ENCODE peak calls at places on chromosomes 4 and X, in nine cellular contexts. One of them, this sample, is unnamed.

GRCh38 chr4:24912252-24913098 is at the start of gene CCDC149:
- DNase-seq in CD8-positive, alpha-beta memory T cell: no peak
- DNase-seq in sigmoid colon: peak; percentile 84
- DNase-seq in A673: peak; percentile 59
- DNase-seq in tibial nerve: peak; percentile 17
- DNase-seq in MM.1S: peak; percentile 62
- DNase-seq in iPS DF 6.9: no peak
- DNase-seq in right cardiac atrium: peak; percentile 76
- DNase-seq in breast epithelium: peak; percentile 85
- DNase-seq in this sample: no peak

GRCh38 chr4:8355864-8356565 is 84.5 kb downstream of the ACOX3 start:
- DNase-seq in CD8-positive, alpha-beta memory T cell: no peak
- DNase-seq in sigmoid colon: peak; percentile 77
- DNase-seq in A673: no peak
- DNase-seq in tibial nerve: no peak
- DNase-seq in MM.1S: no peak
- DNase-seq in iPS DF 6.9: no peak
- DNase-seq in right cardiac atrium: no peak
- DNase-seq in breast epithelium: peak; percentile 20
- DNase-seq in this sample: no peak

GRCh38 chr4:13860126-13860525 is 232.6 kb upstream of the BOD1L1 start:
- DNase-seq in CD8-positive, alpha-beta memory T cell: no peak
- DNase-seq in sigmoid colon: no peak
- DNase-seq in A673: peak; percentile 37
- DNase-seq in tibial nerve: no peak
- DNase-seq in MM.1S: no peak
- DNase-seq in iPS DF 6.9: peak; percentile 13
- DNase-seq in right cardiac atrium: no peak
- DNase-seq in breast epithelium: no peak
- DNase-seq in this sample: no peak

GRCh38 chrX:136616987-136617685 is 30.8 kb upstream of the CD40LG start:
- DNase-seq in CD8-positive, alpha-beta memory T cell: peak; percentile 21
- DNase-seq in sigmoid colon: no peak
- DNase-seq in A673: no peak
- DNase-seq in tibial nerve: no peak
- DNase-seq in MM.1S: no peak
- DNase-seq in iPS DF 6.9: no peak
- DNase-seq in right cardiac atrium: no peak
- DNase-seq in breast epithelium: no peak
- DNase-seq in this sample: no peak

GRCh38 chr4:40511017-40511614 is 118.5 kb downstream of the RBM47 start:
- DNase-seq in CD8-positive, alpha-beta memory T cell: no peak
- DNase-seq in sigmoid colon: no peak
- DNase-seq in A673: no peak
- DNase-seq in tibial nerve: no peak
- DNase-seq in MM.1S: no peak
- DNase-seq in iPS DF 6.9: no peak
- DNase-seq in right cardiac atrium: no peak
- DNase-seq in breast epithelium: no peak
- DNase-seq in this sample: no peak

GRCh38 chrX:3244203-3244743 is 102.2 kb downstream of the MXRA5 start:
- DNase-seq in CD8-positive, alpha-beta memory T cell: no peak
- DNase-seq in sigmoid colon: no peak
- DNase-seq in A673: peak; percentile 27
- DNase-seq in tibial nerve: no peak
- DNase-seq in MM.1S: no peak
- DNase-seq in iPS DF 6.9: no peak
- DNase-seq in right cardiac atrium: no peak
- DNase-seq in breast epithelium: no peak
- DNase-seq in this sample: no peak

GRCh38 chr4:55351824-55352223 is 5.8 kb downstream of the SRD5A3 start:
- DNase-seq in CD8-positive, alpha-beta memory T cell: no peak
- DNase-seq in sigmoid colon: no peak
- DNase-seq in A673: no peak
- DNase-seq in tibial nerve: no peak
- DNase-seq in MM.1S: no peak
- DNase-seq in iPS DF 6.9: no peak
- DNase-seq in right cardiac atrium: no peak
- DNase-seq in breast epithelium: no peak
- DNase-seq in this sample: no peak

GRCh38 chr4:145613546-145614234 is 5.5 kb upstream of the MMAA start:
- DNase-seq in CD8-positive, alpha-beta memory T cell: no peak
- DNase-seq in sigmoid colon: no peak
- DNase-seq in A673: no peak
- DNase-seq in tibial nerve: no peak
- DNase-seq in MM.1S: no peak
- DNase-seq in iPS DF 6.9: no peak
- DNase-seq in right cardiac atrium: no peak
- DNase-seq in breast epithelium: no peak
- DNase-seq in this sample: no peak

GRCh38 chrX:147912093-147912801 is 528 bp downstream of the FMR1 start:
- DNase-seq in CD8-positive, alpha-beta memory T cell: no peak
- DNase-seq in sigmoid colon: peak; percentile 66
- DNase-seq in A673: peak; percentile 45
- DNase-seq in tibial nerve: no peak
- DNase-seq in MM.1S: peak; percentile 35
- DNase-seq in iPS DF 6.9: no peak
- DNase-seq in right cardiac atrium: peak; percentile 16
- DNase-seq in breast epithelium: peak; percentile 49
- DNase-seq in this sample: peak; percentile 2

GRCh38 chrX:150768132-150768485 is 74.9 kb downstream of the MTMR1 start:
- DNase-seq in CD8-positive, alpha-beta memory T cell: no peak
- DNase-seq in sigmoid colon: no peak
- DNase-seq in A673: no peak
- DNase-seq in tibial nerve: no peak
- DNase-seq in MM.1S: no peak
- DNase-seq in iPS DF 6.9: no peak
- DNase-seq in right cardiac atrium: no peak
- DNase-seq in breast epithelium: no peak
- DNase-seq in this sample: no peak

GRCh38 chr4:74123065-74123728 is 24.2 kb upstream of the CXCL2 start:
- DNase-seq in CD8-positive, alpha-beta memory T cell: no peak
- DNase-seq in sigmoid colon: no peak
- DNase-seq in A673: peak; percentile 73
- DNase-seq in tibial nerve: no peak
- DNase-seq in MM.1S: no peak
- DNase-seq in iPS DF 6.9: no peak
- DNase-seq in right cardiac atrium: peak; percentile 23
- DNase-seq in breast epithelium: no peak
- DNase-seq in this sample: no peak

GRCh38 chr4:152479428-152480026 is 56.4 kb downstream of the FBXW7 start:
- DNase-seq in CD8-positive, alpha-beta memory T cell: no peak
- DNase-seq in sigmoid colon: no peak
- DNase-seq in A673: no peak
- DNase-seq in tibial nerve: no peak
- DNase-seq in MM.1S: no peak
- DNase-seq in iPS DF 6.9: no peak
- DNase-seq in right cardiac atrium: no peak
- DNase-seq in breast epithelium: no peak
- DNase-seq in this sample: no peak

GRCh38 chrX:114071412-114071811 is 512.5 kb upstream of the HTR2C start:
- DNase-seq in CD8-positive, alpha-beta memory T cell: no peak
- DNase-seq in sigmoid colon: no peak
- DNase-seq in A673: no peak
- DNase-seq in tibial nerve: no peak
- DNase-seq in MM.1S: no peak
- DNase-seq in iPS DF 6.9: no peak
- DNase-seq in right cardiac atrium: no peak
- DNase-seq in breast epithelium: no peak
- DNase-seq in this sample: no peak

GRCh38 chr4:75654905-75655304 is 18.3 kb downstream of the G3BP2 start:
- DNase-seq in CD8-positive, alpha-beta memory T cell: peak; percentile 72
- DNase-seq in sigmoid colon: no peak
- DNase-seq in A673: no peak
- DNase-seq in tibial nerve: no peak
- DNase-seq in MM.1S: no peak
- DNase-seq in iPS DF 6.9: no peak
- DNase-seq in right cardiac atrium: no peak
- DNase-seq in breast epithelium: no peak
- DNase-seq in this sample: no peak

GRCh38 chrX:12955882-12956703 is 18.8 kb upstream of the TMSB4X start:
- DNase-seq in CD8-positive, alpha-beta memory T cell: peak; percentile 73
- DNase-seq in sigmoid colon: no peak
- DNase-seq in A673: peak; percentile 71
- DNase-seq in tibial nerve: no peak
- DNase-seq in MM.1S: peak; percentile 66
- DNase-seq in iPS DF 6.9: no peak
- DNase-seq in right cardiac atrium: peak; percentile 54
- DNase-seq in breast epithelium: no peak
- DNase-seq in this sample: no peak

GRCh38 chr4:150310159-150310895 is 232.1 kb downstream of the DCLK2 start:
- DNase-seq in CD8-positive, alpha-beta memory T cell: no peak
- DNase-seq in sigmoid colon: no peak
- DNase-seq in A673: no peak
- DNase-seq in tibial nerve: no peak
- DNase-seq in MM.1S: no peak
- DNase-seq in iPS DF 6.9: no peak
- DNase-seq in right cardiac atrium: no peak
- DNase-seq in breast epithelium: no peak
- DNase-seq in this sample: no peak

GRCh38 chr4:87391783-87392054 is 731 bp upstream of the HSD17B11 start:
- DNase-seq in CD8-positive, alpha-beta memory T cell: no peak
- DNase-seq in sigmoid colon: no peak
- DNase-seq in A673: no peak
- DNase-seq in tibial nerve: no peak
- DNase-seq in MM.1S: no peak
- DNase-seq in iPS DF 6.9: no peak
- DNase-seq in right cardiac atrium: no peak
- DNase-seq in breast epithelium: no peak
- DNase-seq in this sample: no peak

GRCh38 chr4:94714761-94715160 is 43.0 kb upstream of the BMPR1B start:
- DNase-seq in CD8-positive, alpha-beta memory T cell: no peak
- DNase-seq in sigmoid colon: no peak
- DNase-seq in A673: no peak
- DNase-seq in tibial nerve: no peak
- DNase-seq in MM.1S: no peak
- DNase-seq in iPS DF 6.9: no peak
- DNase-seq in right cardiac atrium: no peak
- DNase-seq in breast epithelium: no peak
- DNase-seq in this sample: no peak

GRCh38 chrX:96833333-96833732 is 50.4 kb upstream of the RPA4 start:
- DNase-seq in CD8-positive, alpha-beta memory T cell: no peak
- DNase-seq in sigmoid colon: no peak
- DNase-seq in A673: no peak
- DNase-seq in tibial nerve: no peak
- DNase-seq in MM.1S: no peak
- DNase-seq in iPS DF 6.9: no peak
- DNase-seq in right cardiac atrium: no peak
- DNase-seq in breast epithelium: no peak
- DNase-seq in this sample: no peak

GRCh38 chr4:7156273-7157139 is 35.8 kb upstream of the SORCS2 start:
- DNase-seq in CD8-positive, alpha-beta memory T cell: no peak
- DNase-seq in sigmoid colon: peak; percentile 67
- DNase-seq in A673: no peak
- DNase-seq in tibial nerve: peak; percentile 16
- DNase-seq in MM.1S: no peak
- DNase-seq in iPS DF 6.9: no peak
- DNase-seq in right cardiac atrium: peak; percentile 54
- DNase-seq in breast epithelium: peak; percentile 52
- DNase-seq in this sample: no peak

GRCh38 chr4:7153711-7154110 is 38.6 kb upstream of the SORCS2 start:
- DNase-seq in CD8-positive, alpha-beta memory T cell: no peak
- DNase-seq in sigmoid colon: peak; percentile 25
- DNase-seq in A673: no peak
- DNase-seq in tibial nerve: no peak
- DNase-seq in MM.1S: no peak
- DNase-seq in iPS DF 6.9: no peak
- DNase-seq in right cardiac atrium: no peak
- DNase-seq in breast epithelium: no peak
- DNase-seq in this sample: no peak

GRCh38 chr4:7157140-7157488 is 35.2 kb upstream of the SORCS2 start:
- DNase-seq in CD8-positive, alpha-beta memory T cell: no peak
- DNase-seq in sigmoid colon: no peak
- DNase-seq in A673: no peak
- DNase-seq in tibial nerve: peak; percentile 6
- DNase-seq in MM.1S: no peak
- DNase-seq in iPS DF 6.9: no peak
- DNase-seq in right cardiac atrium: no peak
- DNase-seq in breast epithelium: peak; percentile 15
- DNase-seq in this sample: no peak

GRCh38 chr4:7155611-7156071 is 36.7 kb upstream of the SORCS2 start:
- DNase-seq in CD8-positive, alpha-beta memory T cell: no peak
- DNase-seq in sigmoid colon: peak; percentile 75
- DNase-seq in A673: no peak
- DNase-seq in tibial nerve: peak; percentile 30
- DNase-seq in MM.1S: no peak
- DNase-seq in iPS DF 6.9: no peak
- DNase-seq in right cardiac atrium: peak; percentile 43
- DNase-seq in breast epithelium: peak; percentile 50
- DNase-seq in this sample: no peak

GRCh38 chr4:7154351-7154981 is 37.9 kb upstream of the SORCS2 start:
- DNase-seq in CD8-positive, alpha-beta memory T cell: no peak
- DNase-seq in sigmoid colon: peak; percentile 50
- DNase-seq in A673: no peak
- DNase-seq in tibial nerve: no peak
- DNase-seq in MM.1S: no peak
- DNase-seq in iPS DF 6.9: no peak
- DNase-seq in right cardiac atrium: no peak
- DNase-seq in breast epithelium: peak; percentile 36
- DNase-seq in this sample: no peak
- H3K27me3 ChIP-seq in CD8-positive, alpha-beta memory T cell: no peaks in the 10 kb centered on the region
- H3K27me3 ChIP-seq in sigmoid colon: no peaks in the 10 kb centered on the region
- H3K27me3 ChIP-seq in A673: no peaks in the 10 kb centered on the region
- H3K27me3 ChIP-seq in tibial nerve: no peaks in the 10 kb centered on the region
- H3K27me3 ChIP-seq in MM.1S: peaks cover 98% of the 10 kb centered on the region
- H3K27me3 ChIP-seq in iPS DF 6.9: no peaks in the 10 kb centered on the region
- H3K27me3 ChIP-seq in right cardiac atrium: no peaks in the 10 kb centered on the region
- H3K27me3 ChIP-seq in breast epithelium: no peaks in the 10 kb centered on the region
- H3K27me3 ChIP-seq in this sample: peaks cover 6% of the 10 kb centered on the region

GRCh38 chrX:145820825-145821224 is 3.2 kb downstream of the SLITRK2 start:
- DNase-seq in CD8-positive, alpha-beta memory T cell: no peak
- DNase-seq in sigmoid colon: no peak
- DNase-seq in A673: no peak
- DNase-seq in tibial nerve: no peak
- DNase-seq in MM.1S: no peak
- DNase-seq in iPS DF 6.9: no peak
- DNase-seq in right cardiac atrium: no peak
- DNase-seq in breast epithelium: no peak
- DNase-seq in this sample: no peak
- H3K27me3 ChIP-seq in CD8-positive, alpha-beta memory T cell: no peaks in the 10 kb centered on the region
- H3K27me3 ChIP-seq in sigmoid colon: no peaks in the 10 kb centered on the region
- H3K27me3 ChIP-seq in A673: peaks cover 44% of the 10 kb centered on the region
- H3K27me3 ChIP-seq in tibial nerve: peaks cover 35% of the 10 kb centered on the region
- H3K27me3 ChIP-seq in MM.1S: no peaks in the 10 kb centered on the region
- H3K27me3 ChIP-seq in iPS DF 6.9: no peaks in the 10 kb centered on the region
- H3K27me3 ChIP-seq in right cardiac atrium: no peaks in the 10 kb centered on the region
- H3K27me3 ChIP-seq in breast epithelium: peaks cover 77% of the 10 kb centered on the region
- H3K27me3 ChIP-seq in this sample: peaks cover 32% of the 10 kb centered on the region

GRCh38 chr4:10243856-10244255 is 127.3 kb upstream of the WDR1 start:
- DNase-seq in CD8-positive, alpha-beta memory T cell: no peak
- DNase-seq in sigmoid colon: no peak
- DNase-seq in A673: no peak
- DNase-seq in tibial nerve: no peak
- DNase-seq in MM.1S: no peak
- DNase-seq in iPS DF 6.9: no peak
- DNase-seq in right cardiac atrium: no peak
- DNase-seq in breast epithelium: no peak
- DNase-seq in this sample: no peak
- H3K27me3 ChIP-seq in CD8-positive, alpha-beta memory T cell: no peaks in the 10 kb centered on the region
- H3K27me3 ChIP-seq in sigmoid colon: no peaks in the 10 kb centered on the region
- H3K27me3 ChIP-seq in A673: peaks cover 13% of the 10 kb centered on the region
- H3K27me3 ChIP-seq in tibial nerve: no peaks in the 10 kb centered on the region
- H3K27me3 ChIP-seq in MM.1S: no peaks in the 10 kb centered on the region
- H3K27me3 ChIP-seq in iPS DF 6.9: no peaks in the 10 kb centered on the region
- H3K27me3 ChIP-seq in right cardiac atrium: no peaks in the 10 kb centered on the region
- H3K27me3 ChIP-seq in breast epithelium: no peaks in the 10 kb centered on the region
- H3K27me3 ChIP-seq in this sample: no peaks in the 10 kb centered on the region

GRCh38 chr4:1412376-1413220 is 6.4 kb upstream of the NKX1-1 start:
- DNase-seq in CD8-positive, alpha-beta memory T cell: no peak
- DNase-seq in sigmoid colon: no peak
- DNase-seq in A673: no peak
- DNase-seq in tibial nerve: no peak
- DNase-seq in MM.1S: no peak
- DNase-seq in iPS DF 6.9: no peak
- DNase-seq in right cardiac atrium: no peak
- DNase-seq in breast epithelium: peak; percentile 34
- DNase-seq in this sample: no peak
- H3K27me3 ChIP-seq in CD8-positive, alpha-beta memory T cell: peaks cover 11% of the 10 kb centered on the region
- H3K27me3 ChIP-seq in sigmoid colon: peaks cover 82% of the 10 kb centered on the region
- H3K27me3 ChIP-seq in A673: peaks cover 89% of the 10 kb centered on the region
- H3K27me3 ChIP-seq in tibial nerve: peaks cover 93% of the 10 kb centered on the region
- H3K27me3 ChIP-seq in MM.1S: no peaks in the 10 kb centered on the region
- H3K27me3 ChIP-seq in iPS DF 6.9: peaks cover 22% of the 10 kb centered on the region
- H3K27me3 ChIP-seq in right cardiac atrium: no peaks in the 10 kb centered on the region
- H3K27me3 ChIP-seq in breast epithelium: peaks cover 96% of the 10 kb centered on the region
- H3K27me3 ChIP-seq in this sample: peaks cover 76% of the 10 kb centered on the region